ENCODE peak calls at places on chromosomes 6 and 20, in seven cellular contexts. P is upper lobe of left lung, L is coronary artery, G is fibroblast of pulmonary artery, T is foreskin fibroblast, N is AG04449, Q is CD14-positive monocyte. O is an unnamed sample.

GRCh38 chr6:113185299-113185698 is 671.8 kb upstream of the MARCKS start:
- DNase-seq in P (no peak), L (no peak), G (peak), T (no peak), N (no peak), Q (no peak), O (no peak)

GRCh38 chr6:150788135-150788534 is 77.4 kb upstream of the MTHFD1L start:
- DNase-seq in P (no peak), L (no peak), G (no peak), T (no peak), N (no peak), Q (no peak), O (no peak)

GRCh38 chr6:83199865-83200230 is 6.7 kb downstream of the RWDD2A start:
- DNase-seq in P (no peak), L (no peak), G (peak), T (peak), N (no peak), Q (no peak), O (no peak)

GRCh38 chr6:64908104-64908503 is 798.9 kb downstream of the EYS start:
- DNase-seq in P (no peak), L (no peak), G (no peak), T (no peak), N (no peak), Q (no peak), O (no peak)

GRCh38 chr20:23368316-23369110 is 6.5 kb downstream of the GZF1 start:
- DNase-seq in P (no peak), L (no peak), G (peak), T (peak), N (peak), Q (no peak), O (no peak)

GRCh38 chr6:148037496-148037895 is 305.1 kb upstream of the SASH1 start:
- DNase-seq in P (no peak), L (no peak), G (no peak), T (peak), N (no peak), Q (no peak), O (no peak)

GRCh38 chr6:123105561-123105960 is 109.5 kb downstream of the CLVS2 start:
- DNase-seq in P (no peak), L (no peak), G (peak), T (no peak), N (no peak), Q (no peak), O (no peak)

GRCh38 chr6:37502703-37503485 is 3.2 kb upstream of the CCDC167 start:
- DNase-seq in P (no peak), L (no peak), G (no peak), T (no peak), N (no peak), Q (no peak), O (no peak)

GRCh38 chr6:89008299-89008698 is 44.9 kb upstream of the RNGTT start:
- DNase-seq in P (no peak), L (no peak), G (no peak), T (no peak), N (no peak), Q (no peak), O (no peak)

GRCh38 chr6:21300439-21300838 is 293.1 kb upstream of the SOX4 start:
- DNase-seq in P (no peak), L (no peak), G (no peak), T (no peak), N (no peak), Q (no peak), O (no peak)

GRCh38 chr6:21309791-21310190 is 283.8 kb upstream of the SOX4 start:
- DNase-seq in P (no peak), L (no peak), G (peak), T (peak), N (no peak), Q (no peak), O (no peak)

GRCh38 chr6:21310736-21311135 is 282.8 kb upstream of the SOX4 start:
- DNase-seq in P (no peak), L (no peak), G (no peak), T (no peak), N (no peak), Q (no peak), O (no peak)

GRCh38 chr6:21305827-21306469 is 287.6 kb upstream of the SOX4 start:
- DNase-seq in P (no peak), L (no peak), G (peak), T (peak), N (peak), Q (no peak), O (no peak)
- TF ChIP-seq CTCF in P (no peak), L (no peak), G (peak), T (no peak), N (no peak), Q (no peak), O (peak)

GRCh38 chr20:3767434-3768341 is at the start of gene ADISSP:
- DNase-seq in P (peak), L (peak), G (peak), T (peak), N (peak), Q (peak), O (peak)
- TF ChIP-seq CTCF in P (no peak), L (no peak), G (peak), T (no peak), N (peak), Q (no peak), O (no peak)

DNA sequence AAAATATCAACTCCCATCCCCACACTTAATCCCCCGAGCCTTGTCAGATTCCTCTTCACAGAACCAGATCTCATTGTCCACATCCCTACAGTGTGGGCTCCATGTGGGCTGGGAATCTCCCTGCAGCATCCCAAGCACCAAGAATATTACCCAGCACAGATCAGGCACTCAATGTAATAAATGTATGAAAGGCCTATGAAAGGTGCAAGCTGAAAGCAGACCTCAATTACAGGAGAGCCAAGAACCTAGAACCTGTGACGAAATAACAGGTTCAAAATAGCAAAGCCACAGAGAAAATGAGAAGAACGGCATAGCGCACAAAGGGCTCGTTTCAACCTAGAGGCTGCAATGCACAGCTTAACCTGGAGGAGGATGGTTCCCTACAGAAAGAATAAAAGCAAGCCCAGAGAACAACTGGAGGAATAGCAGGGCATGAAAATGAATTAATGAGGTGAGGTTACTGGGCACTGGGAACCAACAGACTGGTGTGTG is 3.1 kb downstream of the SLC23A2 start:
- DNase-seq in P (no peak), L (no peak), G (no peak), T (no peak), N (no peak), Q (no peak), O (no peak)
- TF ChIP-seq CTCF in P (no peak), L (no peak), G (peak), T (no peak), N (no peak), Q (peak), O (peak)

DNA sequence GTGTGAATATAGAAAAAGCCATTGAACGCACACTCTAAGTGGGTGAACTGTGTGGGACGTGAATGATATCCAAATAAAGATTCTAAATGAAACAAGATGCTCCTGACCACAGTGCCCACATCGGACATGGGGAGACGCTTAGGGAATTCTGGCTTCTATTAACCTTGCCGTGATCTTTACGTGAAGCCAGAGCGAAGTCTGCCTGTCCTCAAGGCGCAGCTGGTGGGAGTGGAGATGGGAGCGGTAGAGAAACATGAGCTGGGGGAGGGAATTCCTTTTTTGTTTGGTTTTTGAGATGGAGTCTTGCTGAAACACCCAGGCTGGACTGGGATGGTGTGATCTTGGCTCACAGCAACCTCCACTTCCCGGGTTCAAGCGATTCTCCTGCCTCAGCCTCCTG is 46.0 kb downstream of the VSTM2L start:
- DNase-seq in P (peak), L (peak), G (no peak), T (no peak), N (no peak), Q (no peak), O (peak)
- TF ChIP-seq CTCF in P (no peak), L (no peak), G (no peak), T (no peak), N (no peak), Q (no peak), O (no peak)

GRCh38 chr6:114537977-114538376 is 195.2 kb upstream of the HS3ST5 start:
- DNase-seq in P (no peak), L (no peak), G (no peak), T (no peak), N (no peak), Q (no peak), O (no peak)

GRCh38 chr6:114541794-114542193 is 199.0 kb upstream of the HS3ST5 start:
- DNase-seq in P (no peak), L (no peak), G (no peak), T (no peak), N (no peak), Q (no peak), O (no peak)

DNA sequence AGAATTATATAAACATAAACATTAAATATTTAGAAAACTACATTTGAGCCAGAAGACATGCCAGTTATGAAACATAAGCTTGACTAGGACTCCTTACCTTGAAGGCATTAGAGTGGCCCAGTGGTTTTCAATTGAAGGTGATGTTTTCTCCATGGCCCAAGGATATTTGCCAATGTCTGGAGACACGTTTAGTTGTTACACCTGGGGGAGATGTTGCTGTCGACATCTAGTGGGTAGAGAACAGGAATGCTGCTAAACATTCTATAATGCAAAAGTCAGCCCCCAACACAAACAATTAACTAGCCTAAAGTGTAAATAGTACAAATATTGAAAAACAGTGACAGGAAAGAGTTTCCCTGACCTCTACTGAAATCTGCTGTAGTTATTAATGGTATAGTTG is 200.9 kb upstream of the HS3ST5 start:
- DNase-seq in P (no peak), L (no peak), G (no peak), T (no peak), N (no peak), Q (no peak), O (no peak)
- TF ChIP-seq CTCF in P (no peak), L (no peak), G (no peak), T (no peak), N (no peak), Q (no peak), O (no peak)

DNA sequence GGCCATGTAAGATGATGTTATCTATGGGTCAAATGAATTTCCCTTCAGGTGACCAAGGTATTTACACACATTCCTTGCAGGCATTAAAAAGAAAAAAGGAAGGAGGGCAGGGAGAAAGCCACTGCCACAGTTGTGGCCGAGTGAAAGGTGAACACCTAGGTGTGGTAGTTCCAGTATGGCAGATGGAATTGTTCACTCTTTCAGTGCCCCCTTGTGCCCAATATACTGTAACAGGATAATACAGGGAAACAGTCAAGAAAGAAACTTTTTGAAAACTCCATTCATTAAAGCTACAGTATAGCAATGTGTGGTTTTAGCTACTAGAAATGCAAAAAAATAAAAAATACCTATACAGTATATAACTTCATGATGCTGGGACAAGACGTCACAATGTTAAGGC is 52.1 kb downstream of the BMP2 start:
- DNase-seq in P (no peak), L (no peak), G (peak), T (no peak), N (no peak), Q (no peak), O (no peak)
- TF ChIP-seq CTCF in P (no peak), L (no peak), G (peak), T (no peak), N (no peak), Q (no peak), O (peak)

GRCh38 chr20:47970282-47970903 is 185.1 kb upstream of the SULF2 start:
- DNase-seq in P (no peak), L (no peak), G (no peak), T (no peak), N (no peak), Q (no peak), O (no peak)
- TF ChIP-seq CTCF in P (no peak), L (no peak), G (no peak), T (no peak), N (no peak), Q (no peak), O (no peak)

GRCh38 chr6:16404456-16404855 is 166.1 kb downstream of the GMPR start:
- DNase-seq in P (no peak), L (no peak), G (no peak), T (no peak), N (no peak), Q (no peak), O (no peak)

GRCh38 chr6:16401868-16402267 is 163.5 kb downstream of the GMPR start:
- DNase-seq in P (no peak), L (no peak), G (no peak), T (no peak), N (no peak), Q (no peak), O (no peak)

GRCh38 chr6:16405349-16405865 is 167.0 kb downstream of the GMPR start:
- DNase-seq in P (no peak), L (no peak), G (no peak), T (no peak), N (no peak), Q (no peak), O (no peak)

GRCh38 chr6:16402501-16402900 is 164.1 kb downstream of the GMPR start:
- DNase-seq in P (no peak), L (no peak), G (no peak), T (peak), N (no peak), Q (no peak), O (no peak)

GRCh38 chr6:16403831-16404230 is 165.4 kb downstream of the GMPR start:
- DNase-seq in P (no peak), L (no peak), G (peak), T (peak), N (no peak), Q (no peak), O (no peak)
- TF ChIP-seq CTCF in P (no peak), L (no peak), G (peak), T (no peak), N (no peak), Q (no peak), O (peak)

GRCh38 chr6:26197736-26198625 is 110.8 kb downstream of the HFE start:
- DNase-seq in P (no peak), L (no peak), G (peak), T (peak), N (no peak), Q (no peak), O (no peak)
- TF ChIP-seq CTCF in P (no peak), L (no peak), G (no peak), T (peak), N (no peak), Q (no peak), O (no peak)

GRCh38 chr6:91198588-91199255 is 611.9 kb upstream of the MAP3K7 start:
- DNase-seq in P (no peak), L (no peak), G (no peak), T (no peak), N (no peak), Q (no peak), O (no peak)
- TF ChIP-seq CTCF in P (no peak), L (no peak), G (no peak), T (no peak), N (no peak), Q (no peak), O (no peak)

O was measured in osteocyte.